ENCODE peak calls at places on chromosomes 6 and 20, in eight cellular contexts. One of them, this sample, is unnamed.

GRCh38 chr20:32505723-32506473 is 79.2 kb downstream of the NOL4L start:
- DNase-seq in pancreas: no peak
- DNase-seq in psoas muscle: no peak
- DNase-seq in foreskin fibroblast: no peak
- DNase-seq in fibroblast of lung: no peak
- DNase-seq in uterus: no peak
- DNase-seq in BJ: no peak
- DNase-seq in mucosa of descending colon: no peak
- DNase-seq in this sample: peak; percentile 2

GRCh38 chr6:42380208-42380979 is 71.3 kb downstream of the TRERF1 start:
- DNase-seq in psoas muscle: no peak
- DNase-seq in pancreas: no peak
- DNase-seq in fibroblast of lung: no peak
- DNase-seq in mucosa of descending colon: no peak
- DNase-seq in BJ: no peak
- DNase-seq in uterus: no peak
- DNase-seq in foreskin fibroblast: no peak
- DNase-seq in this sample: no peak

GRCh38 chr6:167691566-167692312 is 135.0 kb upstream of the AFDN start:
- DNase-seq in fibroblast of lung: no peak
- DNase-seq in psoas muscle: no peak
- DNase-seq in BJ: no peak
- DNase-seq in mucosa of descending colon: no peak
- DNase-seq in foreskin fibroblast: no peak
- DNase-seq in pancreas: no peak
- DNase-seq in uterus: no peak
- DNase-seq in this sample: no peak

GRCh38 chr6:150813319-150813992 is 52.0 kb upstream of the MTHFD1L start:
- DNase-seq in psoas muscle: no peak
- DNase-seq in uterus: no peak
- DNase-seq in foreskin fibroblast: peak; percentile 35
- DNase-seq in mucosa of descending colon: no peak
- DNase-seq in pancreas: no peak
- DNase-seq in BJ: no peak
- DNase-seq in fibroblast of lung: peak; percentile 74
- DNase-seq in this sample: no peak

GRCh38 chr6:71410164-71410566 is 121.6 kb downstream of the OGFRL1 start:
- DNase-seq in mucosa of descending colon: no peak
- DNase-seq in BJ: no peak
- DNase-seq in pancreas: no peak
- DNase-seq in foreskin fibroblast: no peak
- DNase-seq in uterus: no peak
- DNase-seq in fibroblast of lung: peak; percentile 54
- DNase-seq in psoas muscle: no peak
- DNase-seq in this sample: no peak

GRCh38 chr6:13009031-13009430 is 292.5 kb downstream of the PHACTR1 start:
- DNase-seq in fibroblast of lung: no peak
- DNase-seq in foreskin fibroblast: no peak
- DNase-seq in pancreas: no peak
- DNase-seq in BJ: no peak
- DNase-seq in mucosa of descending colon: no peak
- DNase-seq in uterus: no peak
- DNase-seq in psoas muscle: no peak
- DNase-seq in this sample: no peak

GRCh38 chr6:45653117-45653883 is 275.6 kb upstream of the SUPT3H start:
- DNase-seq in foreskin fibroblast: no peak
- DNase-seq in mucosa of descending colon: no peak
- DNase-seq in psoas muscle: no peak
- DNase-seq in fibroblast of lung: no peak
- DNase-seq in pancreas: no peak
- DNase-seq in BJ: no peak
- DNase-seq in uterus: no peak
- DNase-seq in this sample: no peak

GRCh38 chr20:53899351-53900167 is 170.8 kb downstream of the BCAS1 start:
- DNase-seq in pancreas: no peak
- DNase-seq in psoas muscle: peak; percentile 26
- DNase-seq in BJ: no peak
- DNase-seq in mucosa of descending colon: peak; percentile 65
- DNase-seq in fibroblast of lung: peak; percentile 93
- DNase-seq in foreskin fibroblast: peak; percentile 87
- DNase-seq in uterus: peak; percentile 35
- DNase-seq in this sample: no peak

GRCh38 chr20:48107560-48107959 is 322.3 kb upstream of the SULF2 start:
- DNase-seq in psoas muscle: no peak
- DNase-seq in BJ: no peak
- DNase-seq in mucosa of descending colon: no peak
- DNase-seq in foreskin fibroblast: no peak
- DNase-seq in uterus: no peak
- DNase-seq in fibroblast of lung: peak; percentile 48
- DNase-seq in pancreas: no peak
- DNase-seq in this sample: no peak

GRCh38 chr20:53757472-53757913 is 163.9 kb upstream of the ZNF217 start:
- DNase-seq in BJ: no peak
- DNase-seq in uterus: no peak
- DNase-seq in pancreas: no peak
- DNase-seq in psoas muscle: no peak
- DNase-seq in foreskin fibroblast: no peak
- DNase-seq in fibroblast of lung: no peak
- DNase-seq in mucosa of descending colon: no peak
- DNase-seq in this sample: peak; percentile 56

GRCh38 chr6:167547751-167548150 is 222.9 kb downstream of the TTLL2 start:
- DNase-seq in pancreas: no peak
- DNase-seq in uterus: no peak
- DNase-seq in fibroblast of lung: peak; percentile 43
- DNase-seq in psoas muscle: no peak
- DNase-seq in foreskin fibroblast: no peak
- DNase-seq in mucosa of descending colon: no peak
- DNase-seq in BJ: no peak
- DNase-seq in this sample: no peak

GRCh38 chr6:79193971-79194370 is 40.5 kb downstream of the HMGN3 start:
- DNase-seq in uterus: no peak
- DNase-seq in psoas muscle: no peak
- DNase-seq in fibroblast of lung: no peak
- DNase-seq in BJ: no peak
- DNase-seq in pancreas: no peak
- DNase-seq in foreskin fibroblast: no peak
- DNase-seq in mucosa of descending colon: no peak
- DNase-seq in this sample: no peak

GRCh38 chr6:105191351-105191750 is 11.5 kb upstream of the POPDC3 start:
- DNase-seq in uterus: no peak
- DNase-seq in foreskin fibroblast: peak; percentile 52
- DNase-seq in mucosa of descending colon: no peak
- DNase-seq in pancreas: no peak
- DNase-seq in fibroblast of lung: no peak
- DNase-seq in psoas muscle: no peak
- DNase-seq in BJ: no peak
- DNase-seq in this sample: no peak

GRCh38 chr6:130460934-130461333 is 95.1 kb downstream of the TMEM200A start:
- DNase-seq in BJ: no peak
- DNase-seq in mucosa of descending colon: no peak
- DNase-seq in psoas muscle: no peak
- DNase-seq in foreskin fibroblast: no peak
- DNase-seq in pancreas: no peak
- DNase-seq in uterus: no peak
- DNase-seq in fibroblast of lung: no peak
- DNase-seq in this sample: no peak

GRCh38 chr20:51438136-51438535 is 104.4 kb downstream of the NFATC2 start:
- DNase-seq in uterus: no peak
- DNase-seq in mucosa of descending colon: no peak
- DNase-seq in BJ: no peak
- DNase-seq in pancreas: no peak
- DNase-seq in fibroblast of lung: no peak
- DNase-seq in psoas muscle: no peak
- DNase-seq in foreskin fibroblast: no peak
- DNase-seq in this sample: no peak
- H3K4me3 ChIP-seq in uterus: no peak overlapping the region
- H3K4me3 ChIP-seq in mucosa of descending colon: no peak overlapping the region
- H3K4me3 ChIP-seq in BJ: no peak overlapping the region
- H3K4me3 ChIP-seq in pancreas: no peak overlapping the region
- H3K4me3 ChIP-seq in fibroblast of lung: no peak overlapping the region
- H3K4me3 ChIP-seq in psoas muscle: no peak overlapping the region
- H3K4me3 ChIP-seq in foreskin fibroblast: no peak overlapping the region
- H3K4me3 ChIP-seq in this sample: no peak overlapping the region

DNA sequence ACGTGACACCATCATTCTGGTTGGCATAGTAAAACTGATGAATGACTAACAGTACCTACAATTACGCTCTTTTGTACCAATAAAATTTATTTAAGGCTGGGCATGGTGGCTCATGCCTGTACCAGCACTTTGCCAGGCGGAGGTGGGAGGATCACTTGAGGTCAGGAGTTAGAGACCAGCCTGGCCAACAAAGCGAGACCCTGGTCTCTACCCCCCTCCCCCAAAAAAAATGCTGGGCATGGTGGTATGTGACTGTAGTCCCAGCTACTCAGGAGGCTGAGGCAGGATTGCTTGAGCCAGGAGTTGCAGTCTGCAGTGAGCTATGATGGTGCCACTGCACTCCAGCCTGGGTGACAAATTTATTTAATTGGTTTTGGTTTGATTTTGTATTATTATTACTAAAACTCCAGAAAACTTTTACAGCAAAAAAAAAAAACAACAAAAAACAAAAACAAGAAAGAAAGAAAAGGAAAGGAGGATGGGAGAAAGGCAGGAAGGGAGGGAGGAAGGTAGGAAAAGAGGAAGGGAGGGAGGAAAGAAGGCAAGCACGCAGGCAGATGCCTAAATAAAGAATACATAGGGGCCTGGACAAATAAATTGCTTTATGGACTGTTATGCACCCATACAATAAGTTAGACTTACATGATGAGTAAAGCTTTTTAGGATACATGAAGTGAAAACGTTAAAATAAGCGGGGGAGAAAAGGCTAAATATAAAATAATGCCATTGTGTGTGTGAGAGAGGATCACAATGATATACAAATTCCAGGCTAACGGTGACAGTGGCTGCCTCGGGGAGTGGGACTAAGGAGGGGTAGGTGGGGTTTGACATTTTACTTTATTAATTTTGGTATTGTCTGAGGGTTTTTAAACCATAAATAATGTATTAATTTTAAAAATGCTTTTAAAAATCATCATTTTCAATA is 682 bp upstream of the ZSCAN9 start:
- DNase-seq in pancreas: no peak
- DNase-seq in foreskin fibroblast: no peak
- DNase-seq in BJ: no peak
- DNase-seq in fibroblast of lung: no peak
- DNase-seq in uterus: no peak
- DNase-seq in psoas muscle: no peak
- DNase-seq in mucosa of descending colon: no peak
- DNase-seq in this sample: no peak
- H3K4me3 ChIP-seq in pancreas: peak overlapping the region; percentile 55
- H3K4me3 ChIP-seq in foreskin fibroblast: peak overlapping the region; percentile 91
- H3K4me3 ChIP-seq in BJ: peak overlapping the region; percentile 87
- H3K4me3 ChIP-seq in fibroblast of lung: peak overlapping the region; percentile 93
- H3K4me3 ChIP-seq in uterus: peak overlapping the region; percentile 83
- H3K4me3 ChIP-seq in psoas muscle: peak overlapping the region; percentile 84
- H3K4me3 ChIP-seq in mucosa of descending colon: no peak overlapping the region
- H3K4me3 ChIP-seq in this sample: peak overlapping the region; percentile 90

DNA sequence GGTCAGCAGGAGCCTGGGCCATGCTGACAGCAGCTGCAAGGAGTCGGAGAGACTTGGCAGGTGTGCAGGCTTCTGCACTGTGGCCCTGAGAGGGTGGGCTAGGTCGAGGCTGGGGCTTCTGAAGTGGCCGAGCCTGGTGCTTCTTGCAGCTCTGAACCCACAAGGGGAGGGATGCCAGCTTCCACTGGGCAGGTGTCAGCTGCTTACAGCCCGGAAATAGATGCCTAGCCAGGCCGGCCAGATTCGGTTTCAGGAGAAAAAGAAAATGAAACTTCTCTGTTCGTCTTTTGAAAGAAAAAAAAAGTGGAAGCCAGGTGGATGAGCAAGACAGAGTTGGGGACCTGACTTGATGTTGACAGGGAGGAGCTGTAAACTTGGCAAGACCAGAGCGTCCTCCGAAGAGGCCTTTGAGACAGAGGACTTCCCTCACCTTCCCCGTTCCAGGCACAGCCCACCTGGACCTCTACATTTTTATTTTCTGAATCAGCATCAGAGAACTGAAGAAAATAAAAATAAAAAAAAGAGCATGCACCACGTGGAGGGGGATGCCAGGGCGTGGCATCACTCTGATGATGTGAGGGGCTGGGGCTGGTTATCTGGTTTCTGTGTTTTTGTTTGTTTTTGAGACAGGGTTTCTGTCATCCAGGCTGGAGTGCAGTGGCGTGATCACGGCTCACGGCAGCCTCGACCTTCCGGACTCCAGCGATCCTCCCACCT is at the start of gene ZBP1:
- DNase-seq in foreskin fibroblast: no peak
- DNase-seq in BJ: no peak
- DNase-seq in pancreas: no peak
- DNase-seq in uterus: no peak
- DNase-seq in psoas muscle: no peak
- DNase-seq in mucosa of descending colon: peak; percentile 77
- DNase-seq in fibroblast of lung: no peak
- DNase-seq in this sample: no peak
- H3K4me3 ChIP-seq in foreskin fibroblast: no peak within 1 kb of the TSS
- H3K4me3 ChIP-seq in BJ: no peak within 1 kb of the TSS
- H3K4me3 ChIP-seq in pancreas: no peak within 1 kb of the TSS
- H3K4me3 ChIP-seq in uterus: no peak within 1 kb of the TSS
- H3K4me3 ChIP-seq in psoas muscle: no peak within 1 kb of the TSS
- H3K4me3 ChIP-seq in mucosa of descending colon: no peak within 1 kb of the TSS
- H3K4me3 ChIP-seq in fibroblast of lung: no peak within 1 kb of the TSS
- H3K4me3 ChIP-seq in this sample: no peak within 1 kb of the TSS

DNA sequence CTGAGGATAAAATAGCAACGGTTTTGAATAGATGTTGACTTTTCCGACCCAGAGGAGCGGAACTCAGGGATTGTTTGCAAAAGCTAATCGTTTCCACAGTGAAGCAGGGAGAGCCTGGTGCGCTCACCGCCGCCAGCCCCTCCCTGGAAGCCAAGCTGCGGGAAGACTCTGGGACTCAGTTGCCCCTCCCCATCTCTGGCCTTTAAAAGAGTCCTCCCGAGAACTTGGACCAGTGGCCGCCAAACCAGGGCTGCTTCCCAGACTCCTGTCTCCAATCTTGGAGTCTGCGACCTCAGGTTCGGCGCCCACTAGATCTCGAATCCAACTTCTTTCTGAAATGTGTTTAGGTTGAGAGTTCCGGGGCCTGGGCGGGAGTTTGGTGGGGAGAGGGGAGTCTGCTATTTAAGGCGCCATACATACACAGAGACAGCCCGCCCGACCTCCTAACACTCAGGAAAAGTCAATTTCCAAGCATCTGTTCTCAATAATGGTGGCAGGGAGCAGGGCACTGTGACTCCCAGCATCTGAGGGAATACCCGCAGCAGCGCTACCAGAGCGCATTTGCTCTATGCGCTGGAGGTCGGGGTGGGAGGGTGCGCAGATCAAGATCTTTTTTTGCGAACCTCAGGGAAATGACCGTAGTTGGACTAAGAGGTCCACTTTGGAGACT is 812 bp upstream of the GRIK2 start:
- DNase-seq in mucosa of descending colon: no peak
- DNase-seq in uterus: no peak
- DNase-seq in pancreas: no peak
- DNase-seq in fibroblast of lung: no peak
- DNase-seq in foreskin fibroblast: no peak
- DNase-seq in BJ: no peak
- DNase-seq in psoas muscle: no peak
- DNase-seq in this sample: no peak
- H3K4me3 ChIP-seq in mucosa of descending colon: no peak overlapping the region
- H3K4me3 ChIP-seq in uterus: no peak overlapping the region
- H3K4me3 ChIP-seq in pancreas: no peak overlapping the region
- H3K4me3 ChIP-seq in fibroblast of lung: peak overlapping the region; percentile 50
- H3K4me3 ChIP-seq in foreskin fibroblast: peak overlapping the region; percentile 80
- H3K4me3 ChIP-seq in BJ: peak overlapping the region; percentile 91
- H3K4me3 ChIP-seq in psoas muscle: peak overlapping the region; percentile 60
- H3K4me3 ChIP-seq in this sample: peak overlapping the region; percentile 61